ENCODE peak calls at places on chromosomes 1 and 21, in ten cellular contexts. T is nephron progenitor cell; Z is GM12891; Y is HTR-8/SVneo; K is IMR-90; N is memory B cell; P is activated naive CD4-positive, alpha-beta T cell treated with anti-CD3 and anti-CD28 coated beads, Interleukin-2, amount 50 U/mL, for 16 hours; B is AG08396; U is stimulated activated CD8-positive, alpha-beta memory T cell treated with anti-CD3 and anti-CD28 coated beads, Interleukin-2, amount 100 ng/mL, for 1 hour; G is Peyer's patch. H is an unnamed sample.
A peak's percentile ranks its signal among the peaks of the same experiment; 100 is the strongest.

GRCh38 chr1:37020653-37021277 is 13.6 kb downstream of the GRIK3 start:
- DNase-seq in T (peak; percentile 91), Z (no peak), Y (no peak), K (no peak), N (no peak), P (no peak), B (no peak), U (no peak), G (no peak), H (no peak)

GRCh38 chr1:8880068-8880676 is 1.7 kb upstream of the ENO1 start:
- DNase-seq in T (no peak), Z (peak; percentile 39), Y (no peak), K (peak; percentile 97), N (no peak), P (peak; percentile 52), B (peak; percentile 91), U (no peak), G (peak; percentile 62), H (no peak)

GRCh38 chr1:183454377-183454776 is 17.9 kb upstream of the SMG7 start:
- DNase-seq in T (no peak), Z (no peak), Y (no peak), K (no peak), N (no peak), P (no peak), B (no peak), U (no peak), G (no peak), H (no peak)

GRCh38 chr1:23283660-23284602 is 60.2 kb downstream of the HNRNPR start:
- DNase-seq in T (no peak), Z (no peak), Y (peak; percentile 14), K (peak; percentile 67), N (no peak), P (no peak), B (peak; percentile 11), U (no peak), G (no peak), H (no peak)

GRCh38 chr1:174217248-174217647 is 57.9 kb downstream of the RABGAP1L start:
- DNase-seq in T (no peak), Z (no peak), Y (no peak), K (no peak), N (no peak), P (no peak), B (no peak), U (no peak), G (no peak), H (no peak)

GRCh38 chr1:211577826-211578639 is 928 bp downstream of the SLC30A1 start:
- DNase-seq in T (peak; percentile 79), Z (peak; percentile 44), Y (peak; percentile 68), K (peak; percentile 56), N (peak; percentile 67), P (peak; percentile 74), B (peak; percentile 87), U (peak; percentile 43), G (peak; percentile 90), H (peak; percentile 96)

GRCh38 chr1:23159963-23160877 is 8.4 kb downstream of the LUZP1 start:
- DNase-seq in T (no peak), Z (no peak), Y (no peak), K (no peak), N (no peak), P (no peak), B (no peak), U (no peak), G (no peak), H (no peak)

GRCh38 chr1:156281281-156282142 is 1.1 kb downstream of the SMG5 start:
- DNase-seq in T (no peak), Z (peak; percentile 41), Y (no peak), K (peak; percentile 55), N (no peak), P (peak; percentile 60), B (peak; percentile 66), U (no peak), G (no peak), H (no peak)

GRCh38 chr1:76278711-76279386 is 204.3 kb downstream of the ST6GALNAC3 start:
- DNase-seq in T (no peak), Z (no peak), Y (no peak), K (no peak), N (no peak), P (no peak), B (no peak), U (no peak), G (no peak), H (no peak)

GRCh38 chr1:204705888-204706837 is 20.6 kb upstream of the LRRN2 start:
- DNase-seq in T (no peak), Z (no peak), Y (no peak), K (no peak), N (no peak), P (no peak), B (no peak), U (no peak), G (no peak), H (no peak)

GRCh38 chr1:31839662-31840343 is 24.0 kb upstream of the SPOCD1 start:
- DNase-seq in T (no peak), Z (no peak), Y (no peak), K (peak; percentile 22), N (no peak), P (no peak), B (no peak), U (no peak), G (peak; percentile 30), H (no peak)

GRCh38 chr1:219085988-219086387 is 87.7 kb upstream of the LYPLAL1 start:
- DNase-seq in T (no peak), Z (no peak), Y (no peak), K (peak; percentile 60), N (no peak), P (no peak), B (no peak), U (no peak), G (no peak), H (no peak)

GRCh38 chr1:15568387-15569073 is 16.3 kb downstream of the AGMAT start:
- DNase-seq in T (no peak), Z (no peak), Y (no peak), K (no peak), N (no peak), P (no peak), B (no peak), U (no peak), G (no peak), H (no peak)

GRCh38 chr1:15038232-15039016 is 115.1 kb upstream of the TMEM51 start:
- DNase-seq in T (no peak), Z (no peak), Y (no peak), K (peak; percentile 33), N (no peak), P (no peak), B (no peak), U (no peak), G (no peak), H (no peak)

GRCh38 chr1:40291293-40291692 is 25.8 kb downstream of the COL9A2 start:
- DNase-seq in T (no peak), Z (no peak), Y (no peak), K (no peak), N (no peak), P (no peak), B (no peak), U (no peak), G (no peak), H (no peak)

GRCh38 chr1:221149111-221149510 is 269.9 kb downstream of the HLX start:
- DNase-seq in T (no peak), Z (no peak), Y (no peak), K (peak; percentile 45), N (no peak), P (no peak), B (no peak), U (no peak), G (no peak), H (no peak)

GRCh38 chr1:198122693-198123092 is 34.1 kb upstream of the NEK7 start:
- DNase-seq in T (no peak), Z (no peak), Y (no peak), K (peak; percentile 45), N (no peak), P (no peak), B (no peak), U (no peak), G (no peak), H (no peak)

GRCh38 chr21:43866233-43866632 is 1.2 kb downstream of the AGPAT3 start:
- DNase-seq in T (no peak), Z (peak; percentile 59), Y (no peak), K (peak; percentile 57), N (no peak), P (peak; percentile 56), B (peak; percentile 79), U (no peak), G (peak; percentile 68), H (peak; percentile 78)

GRCh38 chr1:101365186-101365585 is 128.4 kb downstream of the S1PR1 start:
- DNase-seq in T (no peak), Z (no peak), Y (no peak), K (peak; percentile 54), N (no peak), P (no peak), B (peak; percentile 26), U (no peak), G (no peak), H (no peak)

GRCh38 chr1:41380979-41381690 is 19.9 kb downstream of the FOXO6 start:
- DNase-seq in T (no peak), Z (no peak), Y (no peak), K (no peak), N (no peak), P (peak; percentile 39), B (peak; percentile 48), U (no peak), G (no peak), H (no peak)

GRCh38 chr21:46097826-46098286 is at the start of gene COL6A2:
- DNase-seq in T (peak; percentile 80), Z (peak; percentile 44), Y (peak; percentile 75), K (peak; percentile 71), N (no peak), P (peak; percentile 66), B (peak; percentile 91), U (peak; percentile 20), G (peak; percentile 62), H (peak; percentile 83)

GRCh38 chr1:16212251-16212961 is at the start of gene ARHGEF19:
- DNase-seq in T (no peak), Z (no peak), Y (no peak), K (no peak), N (no peak), P (no peak), B (no peak), U (no peak), G (no peak), H (no peak)

GRCh38 chr1:54069792-54070548 is 16.6 kb downstream of the TCEANC2 start:
- DNase-seq in T (no peak), Z (no peak), Y (peak; percentile 63), K (peak; percentile 67), N (peak; percentile 38), P (no peak), B (peak; percentile 35), U (no peak), G (no peak), H (no peak)

GRCh38 chr1:117672756-117673155 is 66.9 kb downstream of the TENT5C start:
- DNase-seq in T (no peak), Z (no peak), Y (no peak), K (no peak), N (no peak), P (no peak), B (no peak), U (no peak), G (no peak), H (no peak)

GRCh38 chr1:87787551-87787950 is 458.9 kb downstream of the LMO4 start:
- DNase-seq in T (no peak), Z (no peak), Y (no peak), K (peak; percentile 80), N (no peak), P (no peak), B (no peak), U (no peak), G (no peak), H (no peak)

GRCh38 chr1:109186704-109187071 is 27.0 kb upstream of the SARS1 start:
- DNase-seq in T (no peak), Z (no peak), Y (no peak), K (peak; percentile 38), N (no peak), P (no peak), B (peak; percentile 24), U (no peak), G (no peak), H (no peak)

GRCh38 chr1:19006837-19007271 is 50.4 kb upstream of the IFFO2 start:
- DNase-seq in T (no peak), Z (no peak), Y (no peak), K (no peak), N (no peak), P (no peak), B (no peak), U (no peak), G (no peak), H (no peak)

GRCh38 chr1:222266223-222267215 is 281.4 kb downstream of the HHIPL2 start:
- DNase-seq in T (no peak), Z (no peak), Y (no peak), K (no peak), N (no peak), P (no peak), B (no peak), U (no peak), G (no peak), H (peak; percentile 79)